ENCODE peak calls at places on chromosomes 3 and 15, in seven cellular contexts. P, K, Z, A, G, V and B are unnamed samples.

GRCh38 chr15:51917493-51917892 is 54.1 kb downstream of the LEO1 start:
- DNase-seq in P (peak), Z (no peak), V (no peak), G (no peak), A (peak), K (peak), B (peak)

GRCh38 chr15:69599271-69599670 is 146.7 kb downstream of the RPLP1 start:
- DNase-seq in A (no peak), Z (no peak), V (no peak), P (no peak), G (no peak), K (no peak), B (no peak)

GRCh38 chr3:24047513-24047912 is 102.4 kb downstream of the NR1D2 start:
- DNase-seq in K (no peak), P (no peak), V (peak), Z (no peak), A (no peak), G (no peak), B (no peak)

GRCh38 chr15:82298032-82298431 is 35.4 kb downstream of the SAXO2 start:
- DNase-seq in V (no peak), P (no peak), G (no peak), Z (no peak), A (no peak), K (no peak), B (no peak)

GRCh38 chr3:52721002-52721741 is 15.3 kb downstream of the SPCS1 start:
- DNase-seq in Z (no peak), P (no peak), K (no peak), V (no peak), A (no peak), G (no peak), B (no peak)

GRCh38 chr15:49462242-49462641 is 39.2 kb downstream of the FGF7 start:
- DNase-seq in V (no peak), P (no peak), A (no peak), K (no peak), G (no peak), Z (no peak), B (no peak)

GRCh38 chr15:52735231-52736089 is 54.7 kb downstream of the ONECUT1 start:
- DNase-seq in Z (peak), G (peak), V (peak), P (peak), K (peak), A (peak), B (peak)

GRCh38 chr3:2879023-2879422 is 231.2 kb downstream of the IL5RA start:
- DNase-seq in A (no peak), V (no peak), P (no peak), K (no peak), G (no peak), Z (no peak), B (no peak)

GRCh38 chr3:172449468-172450149 is 1.4 kb upstream of the GHSR start:
- DNase-seq in A (peak), G (no peak), K (peak), P (no peak), V (no peak), Z (peak), B (no peak)

GRCh38 chr3:126211569-126211968 is 31.2 kb upstream of the ALDH1L1 start:
- DNase-seq in Z (no peak), G (no peak), V (no peak), A (no peak), K (no peak), P (no peak), B (no peak)

GRCh38 chr15:35546581-35547381 is 816 bp upstream of the DPH6 start:
- DNase-seq in P (no peak), Z (no peak), G (no peak), A (peak), K (no peak), V (no peak), B (no peak)

GRCh38 chr15:29656636-29657475 is 165.4 kb downstream of the TJP1 start:
- DNase-seq in A (no peak), Z (no peak), K (no peak), P (no peak), V (no peak), G (no peak), B (no peak)

GRCh38 chr15:87033056-87033455 is 953.4 kb downstream of the AGBL1 start:
- DNase-seq in G (no peak), V (peak), P (no peak), Z (no peak), K (no peak), A (no peak), B (no peak)

GRCh38 chr3:87987952-87988351 is 70.9 kb downstream of the CGGBP1 start:
- DNase-seq in K (no peak), V (no peak), G (no peak), Z (no peak), A (no peak), P (no peak), B (no peak)

GRCh38 chr3:126889276-126890201 is 93.4 kb upstream of the PLXNA1 start:
- DNase-seq in A (no peak), Z (no peak), P (peak), G (no peak), V (no peak), K (no peak), B (no peak)

GRCh38 chr3:3992312-3992874 is 193.2 kb downstream of the LRRN1 start:
- DNase-seq in G (no peak), K (no peak), V (no peak), Z (no peak), A (no peak), P (peak), B (no peak)

GRCh38 chr3:138381413-138381901 is 33.1 kb downstream of the MRAS start:
- DNase-seq in Z (no peak), P (no peak), G (no peak), V (no peak), K (no peak), A (no peak), B (no peak)

GRCh38 chr3:49723301-49723630 is 485 bp downstream of the GMPPB start:
- DNase-seq in A (peak), P (peak), Z (peak), K (peak), G (peak), V (peak), B (no peak)

GRCh38 chr15:23869391-23869790 is 182.3 kb upstream of the NDN start:
- DNase-seq in K (no peak), V (no peak), A (peak), G (no peak), P (no peak), Z (no peak), B (peak)

GRCh38 chr3:171157286-171157685 is 130.8 kb upstream of the SLC2A2 start:
- DNase-seq in K (peak), P (no peak), A (no peak), V (no peak), G (no peak), Z (no peak), B (no peak)

GRCh38 chr15:32716216-32716959 is 1.4 kb upstream of the GREM1 start:
- DNase-seq in V (no peak), A (no peak), P (no peak), G (no peak), Z (no peak), K (no peak), B (no peak)

GRCh38 chr15:60966746-60967145 is 262.4 kb downstream of the RORA start:
- DNase-seq in Z (no peak), V (no peak), A (no peak), P (no peak), G (no peak), K (no peak), B (no peak)

GRCh38 chr3:175208316-175208715 is 349.2 kb downstream of the NAALADL2 start:
- DNase-seq in P (no peak), G (no peak), K (no peak), Z (no peak), A (no peak), V (peak), B (no peak)

GRCh38 chr3:132535575-132536441 is 61.3 kb upstream of the ACKR4 start:
- DNase-seq in V (peak), Z (peak), P (peak), K (peak), G (peak), A (peak), B (peak)

GRCh38 chr15:77239892-77240608 is 169.1 kb upstream of the TSPAN3 start:
- DNase-seq in G (no peak), A (no peak), K (no peak), Z (no peak), V (peak), P (no peak), B (no peak)